ENCODE peak calls at places on chromosomes 1 and 21, in seven cellular contexts. W is brain microvascular endothelial cell; D is WTC11; H is C1 segment of cervical spinal cord; F is AG10803; Q is activated CD4-positive, alpha-beta T cell treated with anti-CD3 and anti-CD28 coated beads, Interleukin-2, amount 50 U/mL, for 4 hours; K is suprapubic skin. L is an unnamed sample.

GRCh38 chr21:33444499-33444898 is 35.3 kb downstream of the TMEM50B start:
- DNase-seq in W (no peak), D (no peak), H (no peak), F (no peak), Q (no peak), K (no peak), L (no peak)

GRCh38 chr1:177442580-177442979 is 271.8 kb downstream of the BRINP2 start:
- DNase-seq in W (no peak), D (no peak), H (no peak), F (no peak), Q (no peak), K (no peak), L (no peak)

GRCh38 chr1:50424045-50424939 is 1.0 kb upstream of the DMRTA2 start:
- DNase-seq in W (no peak), D (peak; percentile 28), H (no peak), F (no peak), Q (no peak), K (no peak), L (peak; percentile 8)

GRCh38 chr1:51210055-51210454 is 26.0 kb upstream of the RNF11 start:
- DNase-seq in W (no peak), D (no peak), H (no peak), F (no peak), Q (no peak), K (no peak), L (no peak)

GRCh38 chr1:62926681-62927252 is 142.8 kb downstream of the ATG4C start:
- DNase-seq in W (no peak), D (no peak), H (no peak), F (no peak), Q (no peak), K (no peak), L (no peak)

GRCh38 chr1:228241259-228241658 is 33.4 kb downstream of the OBSCN start:
- DNase-seq in W (no peak), D (no peak), H (no peak), F (no peak), Q (no peak), K (no peak), L (peak; percentile 26)

GRCh38 chr1:174007846-174008245 is 14.3 kb downstream of the RC3H1 start:
- DNase-seq in W (no peak), D (no peak), H (no peak), F (peak; percentile 8), Q (no peak), K (no peak), L (peak; percentile 46)

GRCh38 chr1:117205368-117205767 is 5.4 kb downstream of the VTCN1 start:
- DNase-seq in W (no peak), D (no peak), H (no peak), F (no peak), Q (no peak), K (no peak), L (no peak)

GRCh38 chr21:29849735-29850176 is 90.0 kb downstream of the GRIK1 start:
- DNase-seq in W (peak; percentile 57), D (peak; percentile 52), H (peak; percentile 11), F (peak; percentile 61), Q (peak; percentile 9), K (no peak), L (peak; percentile 49)

GRCh38 chr1:94299627-94300552 is 62.5 kb upstream of the ARHGAP29 start:
- DNase-seq in W (peak; percentile 63), D (no peak), H (no peak), F (peak; percentile 61), Q (no peak), K (no peak), L (peak; percentile 74)

GRCh38 chr1:15820478-15820877 is 13.0 kb upstream of the UQCRHL start:
- DNase-seq in W (no peak), D (no peak), H (no peak), F (peak; percentile 74), Q (no peak), K (no peak), L (no peak)

GRCh38 chr1:7409278-7409677 is 361.8 kb upstream of the VAMP3 start:
- DNase-seq in W (no peak), D (no peak), H (no peak), F (no peak), Q (no peak), K (peak; percentile 41), L (no peak)

GRCh38 chr21:42433946-42434551 is 30.3 kb downstream of the UBASH3A start:
- DNase-seq in W (no peak), D (no peak), H (no peak), F (no peak), Q (no peak), K (peak; percentile 21), L (no peak)

GRCh38 chr1:156291226-156292061 is 4.0 kb downstream of the GLMP start:
- DNase-seq in W (peak; percentile 90), D (peak; percentile 94), H (peak; percentile 83), F (peak; percentile 77), Q (no peak), K (peak; percentile 95), L (peak; percentile 65)

GRCh38 chr21:42174173-42174572 is 44.8 kb upstream of the ABCG1 start:
- DNase-seq in W (no peak), D (no peak), H (no peak), F (no peak), Q (no peak), K (no peak), L (no peak)

GRCh38 chr1:168180148-168180524 is 1.4 kb downstream of the TIPRL start:
- DNase-seq in W (no peak), D (no peak), H (no peak), F (no peak), Q (no peak), K (no peak), L (no peak)

GRCh38 chr1:228667224-228667623 is 68.1 kb upstream of the RHOU start:
- DNase-seq in W (no peak), D (no peak), H (no peak), F (no peak), Q (no peak), K (no peak), L (no peak)

GRCh38 chr1:184212649-184213314 is 161.3 kb downstream of the TSEN15 start:
- DNase-seq in W (peak; percentile 85), D (no peak), H (no peak), F (peak; percentile 93), Q (no peak), K (no peak), L (peak; percentile 69)

GRCh38 chr1:220775238-220775853 is 11.4 kb upstream of the MTARC1 start:
- DNase-seq in W (peak; percentile 17), D (peak; percentile 72), H (no peak), F (peak; percentile 12), Q (peak; percentile 9), K (no peak), L (peak; percentile 20)

GRCh38 chr1:53944469-53945182 is 873 bp downstream of the IFT25 start:
- DNase-seq in W (no peak), D (no peak), H (no peak), F (no peak), Q (no peak), K (no peak), L (no peak)

GRCh38 chr1:151529781-151530180 is 10.3 kb upstream of the TUFT1 start:
- DNase-seq in W (no peak), D (no peak), H (no peak), F (no peak), Q (no peak), K (no peak), L (no peak)

GRCh38 chr21:15515908-15516307 is 213.9 kb upstream of the USP25 start:
- DNase-seq in W (no peak), D (no peak), H (no peak), F (no peak), Q (no peak), K (no peak), L (no peak)

GRCh38 chr1:70487471-70487840 is 76.4 kb downstream of the CTH start:
- DNase-seq in W (no peak), D (no peak), H (no peak), F (no peak), Q (no peak), K (no peak), L (no peak)

GRCh38 chr1:59504281-59504680 is 207.4 kb downstream of the FGGY start:
- DNase-seq in W (no peak), D (no peak), H (no peak), F (no peak), Q (no peak), K (no peak), L (no peak)

GRCh38 chr1:238409947-238410346 is 519.2 kb upstream of the ZP4 start:
- DNase-seq in W (peak; percentile 74), D (no peak), H (no peak), F (peak; percentile 76), Q (no peak), K (no peak), L (peak; percentile 52)

GRCh38 chr1:110258734-110259133 is 48.6 kb downstream of the KCNC4 start:
- DNase-seq in W (no peak), D (no peak), H (no peak), F (no peak), Q (no peak), K (no peak), L (no peak)

GRCh38 chr1:93625582-93626327 is 55.9 kb downstream of the BCAR3 start:
- DNase-seq in W (peak; percentile 80), D (no peak), H (no peak), F (peak; percentile 91), Q (no peak), K (no peak), L (peak; percentile 80)

GRCh38 chr1:157505481-157506272 is 46.6 kb downstream of the FCRL5 start:
- DNase-seq in W (peak; percentile 66), D (peak; percentile 72), H (no peak), F (peak; percentile 67), Q (no peak), K (no peak), L (peak; percentile 60)

GRCh38 chr1:23908453-23909341 is 4.5 kb downstream of the CNR2 start:
- DNase-seq in W (no peak), D (no peak), H (no peak), F (no peak), Q (no peak), K (no peak), L (no peak)

GRCh38 chr1:220313576-220313975 is 41.3 kb upstream of the RAB3GAP2 start:
- DNase-seq in W (no peak), D (no peak), H (no peak), F (no peak), Q (no peak), K (no peak), L (no peak)

GRCh38 chr1:23475134-23475628 is 8.8 kb downstream of the ASAP3 start:
- DNase-seq in W (peak; percentile 90), D (no peak), H (peak; percentile 71), F (peak; percentile 90), Q (no peak), K (no peak), L (peak; percentile 96)

GRCh38 chr1:178282949-178283367 is 189.1 kb downstream of the RASAL2 start:
- DNase-seq in W (no peak), D (no peak), H (no peak), F (peak; percentile 69), Q (no peak), K (no peak), L (peak; percentile 81)

GRCh38 chr1:19771350-19771749 is 28.4 kb downstream of the TMCO4 start:
- DNase-seq in W (no peak), D (no peak), H (no peak), F (no peak), Q (no peak), K (no peak), L (peak; percentile 46)

GRCh38 chr1:167223144-167224103 is 2.7 kb downstream of the POU2F1 start:
- DNase-seq in W (no peak), D (no peak), H (no peak), F (peak; percentile 44), Q (no peak), K (no peak), L (peak; percentile 14)

GRCh38 chr1:65590279-65590678 is 169.8 kb downstream of the LEPR start:
- DNase-seq in W (no peak), D (no peak), H (no peak), F (no peak), Q (no peak), K (no peak), L (no peak)

GRCh38 chr1:32767641-32768040 is 49.5 kb downstream of the YARS1 start:
- DNase-seq in W (no peak), D (no peak), H (no peak), F (no peak), Q (no peak), K (no peak), L (no peak)